ENCODE peak calls at places on chromosome 16, in four cellular contexts. N, U, L and Q are unnamed samples.

GRCh38 chr16:69143116-69143515 is 10.7 kb downstream of the UTP4 start:
- DNase-seq in N (no peak), U (no peak), L (no peak), Q (no peak)

GRCh38 chr16:69925311-69925710 is 25.8 kb upstream of the CLEC18A start:
- DNase-seq in N (no peak), U (no peak), L (no peak), Q (no peak)

GRCh38 chr16:1559446-1559975 is 26.0 kb downstream of the TMEM204 start:
- DNase-seq in N (no peak), U (peak; percentile 68), L (no peak), Q (no peak)

GRCh38 chr16:30934827-30935557 is 11.6 kb downstream of the FBXL19 start:
- DNase-seq in N (peak; percentile 57), U (peak; percentile 57), L (peak; percentile 74), Q (no peak)

GRCh38 chr16:77213542-77214108 is 14.4 kb downstream of the SYCE1L start:
- DNase-seq in N (peak; percentile 83), U (no peak), L (peak; percentile 86), Q (peak; percentile 53)

GRCh38 chr16:56669005-56669839 is at the start of gene MT1H:
- DNase-seq in N (no peak), U (no peak), L (no peak), Q (no peak)

GRCh38 chr16:46907061-46907774 is 23.1 kb downstream of the GPT2 start:
- DNase-seq in N (no peak), U (no peak), L (no peak), Q (no peak)

GRCh38 chr16:2857451-2858244 is at the start of gene PRSS22:
- DNase-seq in N (no peak), U (no peak), L (no peak), Q (no peak)

GRCh38 chr16:22623351-22623781 is 112.7 kb downstream of the NPIPB5 start:
- DNase-seq in N (peak; percentile 36), U (no peak), L (peak; percentile 30), Q (no peak)

GRCh38 chr16:13902677-13903076 is 17.3 kb upstream of the ERCC4 start:
- DNase-seq in N (peak; percentile 96), U (no peak), L (peak; percentile 32), Q (no peak)

GRCh38 chr16:88700636-88701482 is 5.3 kb downstream of the RNF166 start:
- DNase-seq in N (peak; percentile 95), U (peak; percentile 98), L (peak; percentile 96), Q (peak; percentile 68)

GRCh38 chr16:2246301-2246885 is 5.0 kb downstream of the ECI1 start:
- DNase-seq in N (no peak), U (no peak), L (no peak), Q (no peak)

GRCh38 chr16:85524630-85525463 is 88.3 kb upstream of the GSE1 start:
- DNase-seq in N (peak; percentile 80), U (no peak), L (peak; percentile 41), Q (peak; percentile 85)

GRCh38 chr16:66751135-66751991 is at the start of gene DYNC1LI2:
- DNase-seq in N (peak; percentile 79), U (peak; percentile 82), L (peak; percentile 72), Q (peak; percentile 73)

GRCh38 chr16:84175351-84176081 is 11.3 kb downstream of the TAF1C start:
- DNase-seq in N (no peak), U (peak; percentile 68), L (peak; percentile 30), Q (no peak)

GRCh38 chr16:57473906-57474305 is 11.4 kb downstream of the POLR2C start:
- DNase-seq in N (no peak), U (no peak), L (no peak), Q (no peak)

GRCh38 chr16:11107781-11108465 is 148.1 kb downstream of the SOCS1 start:
- DNase-seq in N (peak; percentile 40), U (no peak), L (peak; percentile 85), Q (no peak)

GRCh38 chr16:76653390-76654026 is 376.3 kb downstream of the CNTNAP4 start:
- DNase-seq in N (peak; percentile 65), U (no peak), L (peak; percentile 67), Q (no peak)

GRCh38 chr16:83730812-83731211 is 77.0 kb upstream of the HSBP1 start:
- DNase-seq in N (no peak), U (no peak), L (no peak), Q (no peak)

GRCh38 chr16:75095204-75095621 is 21.4 kb downstream of the LDHD start:
- DNase-seq in N (no peak), U (no peak), L (no peak), Q (no peak)

GRCh38 chr16:75139498-75139897 is 8.8 kb upstream of the ZFP1 start:
- DNase-seq in N (no peak), U (no peak), L (no peak), Q (no peak)

GRCh38 chr16:22262460-22262859 is 34.7 kb upstream of the POLR3E start:
- DNase-seq in N (no peak), U (no peak), L (peak; percentile 69), Q (no peak)

GRCh38 chr16:68740628-68741346 is 3.7 kb downstream of the CDH1 start:
- DNase-seq in N (no peak), U (no peak), L (no peak), Q (no peak)

GRCh38 chr16:46884513-46885293 is 541 bp downstream of the GPT2 start:
- DNase-seq in N (peak; percentile 11), U (peak; percentile 30), L (peak; percentile 35), Q (no peak)

GRCh38 chr16:80807916-80808315 is 3.5 kb upstream of the CDYL2 start:
- DNase-seq in N (no peak), U (no peak), L (no peak), Q (no peak)

GRCh38 chr16:47732806-47733150 is 271.6 kb downstream of the PHKB start:
- DNase-seq in N (peak; percentile 69), U (no peak), L (peak; percentile 97), Q (peak; percentile 32)

GRCh38 chr16:1505912-1506311 is 12.8 kb downstream of the TELO2 start:
- DNase-seq in N (no peak), U (no peak), L (no peak), Q (no peak)

GRCh38 chr16:64459402-64459801 is 662.5 kb downstream of the CDH11 start:
- DNase-seq in N (no peak), U (no peak), L (no peak), Q (no peak)

GRCh38 chr16:55179858-55180585 is 144.0 kb upstream of the IRX6 start:
- DNase-seq in N (no peak), U (no peak), L (no peak), Q (no peak)

GRCh38 chr16:82660078-82660645 is 33.4 kb downstream of the CDH13 start:
- DNase-seq in N (peak; percentile 65), U (peak; percentile 58), L (peak; percentile 83), Q (no peak)

GRCh38 chr16:63702981-63703590 is 1418.8 kb downstream of the CDH11 start:
- DNase-seq in N (no peak), U (no peak), L (no peak), Q (no peak)

GRCh38 chr16:4613636-4614570 is 785 bp downstream of the UBALD1 start:
- DNase-seq in N (peak; percentile 54), U (peak; percentile 35), L (peak; percentile 42), Q (no peak)

GRCh38 chr16:56985288-56985961 is 3.9 kb upstream of the NLRC5 start:
- DNase-seq in N (peak; percentile 90), U (no peak), L (peak; percentile 88), Q (peak; percentile 35)

GRCh38 chr16:12589676-12590075 is 214.0 kb downstream of the CPPED1 start:
- DNase-seq in N (no peak), U (no peak), L (no peak), Q (no peak)

GRCh38 chr16:16890964-16891363 is 512.0 kb downstream of the NPIPA7 start:
- DNase-seq in N (no peak), U (no peak), L (no peak), Q (no peak)

GRCh38 chr16:69477546-69477945 is 53.1 kb downstream of the CYB5B start:
- DNase-seq in N (peak; percentile 58), U (no peak), L (peak; percentile 46), Q (no peak)

GRCh38 chr16:74064120-74064735 is 232.4 kb upstream of the PSMD7 start:
- DNase-seq in N (peak; percentile 1), U (no peak), L (peak; percentile 5), Q (no peak)

GRCh38 chr16:57993452-57993851 is 7.0 kb downstream of the ZNF319 start:
- DNase-seq in N (no peak), U (no peak), L (no peak), Q (no peak)